ENCODE peak calls at places on chromosomes 3 and 15, in four cellular contexts. B is CD4-positive, CD25-positive, alpha-beta regulatory T cell; L is IMR-90; S is neuronal stem cell. A is an unnamed sample.

GRCh38 chr15:74816624-74817369 is 4.2 kb downstream of the LMAN1L start:
- DNase-seq in B (no peak), L (no peak), S (no peak), A (no peak)

GRCh38 chr3:24740367-24740766 is 245.7 kb upstream of the THRB start:
- DNase-seq in B (no peak), L (no peak), S (no peak), A (no peak)

GRCh38 chr15:101429191-101429590 is 60.3 kb downstream of the PCSK6 start:
- DNase-seq in B (no peak), L (no peak), S (no peak), A (no peak)

GRCh38 chr3:24156466-24156865 is 211.4 kb downstream of the NR1D2 start:
- DNase-seq in B (no peak), L (peak), S (no peak), A (no peak)

GRCh38 chr15:101370330-101371024 is 75.4 kb upstream of the SNRPA1 start:
- DNase-seq in B (no peak), L (no peak), S (no peak), A (no peak)

GRCh38 chr3:186189492-186189891 is 80.6 kb upstream of the ETV5 start:
- DNase-seq in B (no peak), L (no peak), S (no peak), A (no peak)

GRCh38 chr15:38687340-38687739 is 122.7 kb upstream of the RASGRP1 start:
- DNase-seq in B (peak), L (peak), S (no peak), A (no peak)

GRCh38 chr3:128273841-128274573 is 120.7 kb downstream of the EEFSEC start:
- DNase-seq in B (no peak), L (no peak), S (no peak), A (no peak)

GRCh38 chr3:148360046-148360445 is 337.7 kb upstream of the AGTR1 start:
- DNase-seq in B (no peak), L (peak), S (no peak), A (no peak)

GRCh38 chr15:42018306-42019224 is 2.3 kb downstream of the PLA2G4E start:
- DNase-seq in B (no peak), L (no peak), S (no peak), A (no peak)

GRCh38 chr3:29950232-29950631 is 656.2 kb upstream of the TGFBR2 start:
- DNase-seq in B (no peak), L (no peak), S (no peak), A (no peak)

GRCh38 chr3:74214286-74214685 is 400.2 kb downstream of the CNTN3 start:
- DNase-seq in B (no peak), L (no peak), S (no peak), A (no peak)

GRCh38 chr15:63973212-63974009 is 72.9 kb downstream of the DAPK2 start:
- DNase-seq in B (no peak), L (peak), S (no peak), A (peak)

GRCh38 chr3:8518138-8518537 is 16.5 kb downstream of the LMCD1 start:
- DNase-seq in B (no peak), L (peak), S (no peak), A (no peak)

GRCh38 chr3:103907567-103907966 is 1459.1 kb upstream of the ALCAM start:
- DNase-seq in B (no peak), L (no peak), S (no peak), A (no peak)

GRCh38 chr15:26095710-26096330 is 232.7 kb upstream of the ATP10A start:
- DNase-seq in B (no peak), L (no peak), S (no peak), A (no peak)

GRCh38 chr15:92619380-92620101 is 36.0 kb downstream of the FAM174B start:
- DNase-seq in B (no peak), L (peak), S (no peak), A (no peak)

GRCh38 chr15:25852696-25853524 is 10.2 kb downstream of the ATP10A start:
- DNase-seq in B (peak), L (no peak), S (no peak), A (no peak)

GRCh38 chr15:39530446-39531342 is 50.2 kb upstream of the THBS1 start:
- DNase-seq in B (no peak), L (peak), S (no peak), A (no peak)

GRCh38 chr3:72664171-72664570 is 184.1 kb downstream of the SHQ1 start:
- DNase-seq in B (no peak), L (no peak), S (no peak), A (no peak)

GRCh38 chr15:25250906-25251622 is 187.8 kb downstream of the UBE3A start:
- DNase-seq in B (no peak), L (no peak), S (no peak), A (no peak)

GRCh38 chr3:49785565-49786356 is 581 bp downstream of the IP6K1 start:
- DNase-seq in B (peak), L (peak), S (peak), A (no peak)

GRCh38 chr3:156383433-156384025 is 171.4 kb downstream of the SSR3 start:
- DNase-seq in B (no peak), L (no peak), S (no peak), A (no peak)

GRCh38 chr3:186570096-186570940 is at the start of gene DNAJB11:
- DNase-seq in B (peak), L (peak), S (peak), A (peak)

GRCh38 chr15:31278056-31278445 is 48.6 kb upstream of the KLF13 start:
- DNase-seq in B (no peak), L (no peak), S (no peak), A (no peak)

GRCh38 chr3:127221062-127222035 is 28.4 kb downstream of the PRR23E start:
- DNase-seq in B (no peak), L (no peak), S (no peak), A (no peak)

GRCh38 chr3:142586803-142587406 is 8.4 kb upstream of the ATR start:
- DNase-seq in B (peak), L (peak), S (peak), A (peak)

GRCh38 chr3:64873400-64873799 is 185.6 kb upstream of the ADAMTS9 start:
- DNase-seq in B (no peak), L (no peak), S (no peak), A (no peak)

GRCh38 chr3:100891827-100892226 is 101.4 kb downstream of the ABI3BP start:
- DNase-seq in B (no peak), L (peak), S (no peak), A (no peak)

GRCh38 chr3:80285370-80285769 is 517.6 kb upstream of the ROBO1 start:
- DNase-seq in B (no peak), L (no peak), S (no peak), A (no peak)

GRCh38 chr15:59256538-59256937 is 49.9 kb downstream of the LDHAL6B start:
- DNase-seq in B (no peak), L (no peak), S (no peak), A (peak)
- H3K27ac ChIP-seq in B (no peak), L (no peak), S (no peak), A (peak)

GRCh38 chr15:89575146-89575655 is at the start of gene TICRR:
- DNase-seq in B (peak), L (peak), S (peak), A (peak)
- H3K27ac ChIP-seq in B (no peak), L (peak), S (peak), A (no peak)

DNA sequence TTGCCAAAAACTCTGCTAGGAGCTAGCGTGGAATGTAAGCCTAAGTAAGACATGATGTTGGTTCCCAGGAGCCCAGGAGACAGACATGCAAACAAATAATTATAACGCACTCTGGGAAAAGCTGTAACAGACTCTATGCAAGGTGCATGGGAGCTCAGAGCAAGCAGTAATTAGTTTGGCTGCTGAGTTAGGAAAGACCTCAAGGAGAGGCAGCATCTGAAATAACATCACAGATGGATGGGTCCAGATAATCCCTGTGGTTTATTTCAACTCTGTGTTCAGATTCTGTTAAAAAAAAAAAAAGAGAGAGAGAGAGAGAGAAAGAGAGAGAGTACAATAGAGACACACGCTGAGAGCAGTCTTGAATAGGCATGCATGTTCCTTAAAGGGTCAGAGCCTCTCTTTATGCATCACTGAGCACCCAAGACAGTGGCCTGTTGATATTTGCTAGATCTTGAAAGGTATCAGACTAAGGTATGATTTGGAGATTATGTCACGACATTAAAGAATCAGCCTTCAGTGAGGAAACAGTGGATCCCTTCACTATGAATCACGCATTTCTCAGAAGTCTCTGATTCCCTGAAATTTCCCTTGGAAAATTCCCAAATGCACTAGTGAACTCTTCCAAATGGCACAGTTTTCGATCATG is 124.4 kb upstream of the LIPC start:
- DNase-seq in B (no peak), L (peak), S (peak), A (no peak)
- H3K27ac ChIP-seq in B (no peak), L (no peak), S (peak), A (no peak)

DNA sequence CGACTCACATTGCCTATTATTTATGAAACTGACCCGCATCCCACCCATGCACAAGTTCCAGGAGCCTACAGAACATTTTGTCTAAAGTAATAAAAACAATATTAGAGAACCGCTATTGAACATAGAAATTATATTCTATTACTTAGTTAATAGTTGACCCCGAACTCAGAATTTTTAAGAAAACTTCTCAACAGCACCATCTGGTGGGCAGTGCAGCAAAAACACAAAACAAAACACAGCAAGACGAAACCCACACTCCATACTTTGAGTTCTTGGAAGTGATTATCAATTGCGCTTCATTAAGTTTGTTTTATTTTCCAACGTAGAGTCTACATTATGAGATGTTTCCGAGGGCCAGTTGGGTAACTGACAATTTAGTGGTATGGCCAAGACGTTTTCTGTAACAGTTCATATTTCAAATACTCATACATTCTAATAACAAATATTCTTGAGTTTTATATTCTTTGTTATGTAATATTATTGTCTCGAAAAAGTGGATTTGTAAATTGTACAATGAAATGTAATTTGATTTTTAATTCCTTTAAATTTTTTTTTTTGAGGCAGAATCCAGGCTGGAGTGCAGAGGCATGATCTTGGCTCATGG is 24.0 kb upstream of the C3orf70 start:
- DNase-seq in B (peak), L (peak), S (peak), A (peak)
- H3K27ac ChIP-seq in B (no peak), L (no peak), S (no peak), A (no peak)

GRCh38 chr3:170132335-170132734 is 49.2 kb downstream of the PHC3 start:
- DNase-seq in B (peak), L (no peak), S (no peak), A (peak)
- H3K27ac ChIP-seq in B (no peak), L (no peak), S (no peak), A (no peak)

DNA sequence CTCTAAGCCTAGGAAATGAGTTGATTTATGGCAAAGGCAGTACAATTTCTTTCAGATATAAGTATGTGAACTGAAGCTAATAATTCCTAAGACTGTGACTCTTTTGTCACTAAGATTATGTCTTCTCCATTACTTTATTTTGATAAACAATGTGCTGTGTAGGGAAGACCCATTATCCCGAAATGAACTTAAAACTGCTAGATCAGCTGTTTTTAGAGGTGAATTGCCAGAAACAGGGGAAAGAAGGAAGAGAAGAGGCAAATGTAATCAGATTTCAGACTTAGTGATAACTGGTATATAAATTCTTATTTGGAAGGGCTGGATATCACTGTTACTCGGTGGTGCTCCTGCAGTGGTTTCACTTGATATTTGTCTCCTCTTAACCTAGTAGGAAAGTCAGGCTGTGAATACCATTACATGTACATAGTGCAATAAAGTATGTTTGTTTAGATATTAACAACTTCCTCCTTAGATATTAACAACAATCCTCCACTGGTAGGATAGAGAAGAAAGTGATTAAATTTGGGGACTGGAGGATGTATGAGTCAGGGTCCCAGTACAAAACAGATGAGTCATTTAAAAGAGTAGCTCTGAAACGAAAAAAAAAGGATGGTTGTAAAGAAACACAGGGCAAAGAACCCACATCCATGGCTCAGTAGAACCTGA is 338.5 kb upstream of the KCNH8 start:
- DNase-seq in B (peak), L (no peak), S (no peak), A (no peak)
- H3K27ac ChIP-seq in B (no peak), L (no peak), S (no peak), A (no peak)

GRCh38 chr3:123379041-123379830 is 69.7 kb downstream of the ADCY5 start:
- DNase-seq in B (no peak), L (no peak), S (no peak), A (no peak)

GRCh38 chr3:123378409-123378915 is 70.4 kb downstream of the ADCY5 start:
- DNase-seq in B (no peak), L (no peak), S (no peak), A (no peak)

GRCh38 chr3:123375014-123375940 is 73.6 kb downstream of the ADCY5 start:
- DNase-seq in B (no peak), L (no peak), S (no peak), A (no peak)

GRCh38 chr3:123376451-123377172 is 72.3 kb downstream of the ADCY5 start:
- DNase-seq in B (no peak), L (no peak), S (no peak), A (no peak)

DNA sequence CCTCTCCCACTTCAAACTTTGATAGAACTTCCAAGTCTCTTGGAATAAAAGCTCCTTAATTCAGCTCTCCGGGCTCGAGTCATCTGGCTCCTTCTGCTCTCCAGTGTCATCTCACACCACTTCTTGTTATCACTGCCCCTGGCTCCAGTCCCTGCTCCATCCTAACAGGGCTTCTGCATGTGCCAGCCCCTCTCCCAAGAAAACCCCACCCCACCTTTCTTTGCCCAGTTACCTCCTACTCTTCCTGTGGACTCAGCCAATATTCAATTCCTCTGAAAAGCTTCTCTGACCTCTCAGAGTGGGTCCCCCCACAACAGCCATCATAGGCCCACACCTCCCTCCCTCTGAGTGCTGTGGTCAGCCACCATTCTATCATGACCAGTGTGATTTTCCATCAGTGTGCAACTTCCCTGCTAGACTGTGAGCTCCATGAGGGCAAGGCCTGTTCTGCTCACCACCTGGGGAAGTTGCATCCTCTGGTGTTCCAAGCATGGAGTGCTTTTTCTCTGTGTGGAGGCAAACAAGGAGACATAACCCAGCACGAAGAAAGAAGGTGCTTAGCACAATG is 71.6 kb downstream of the ADCY5 start:
- DNase-seq in B (no peak), L (no peak), S (no peak), A (no peak)
- H3K27ac ChIP-seq in B (no peak), L (no peak), S (no peak), A (no peak)

A was measured in small intestine.